ENCODE peak calls at places on chromosomes 1 and 21, in four cellular contexts. E is ureter, Z is non-pigmented ciliary epithelial cell, F is WTC11. B is an unnamed sample.

GRCh38 chr21:44384968-44385367 is 31.5 kb downstream of the TRPM2 start:
- DNase-seq in E (no peak), Z (no peak), F (no peak), B (no peak)

GRCh38 chr21:38980416-38981319 is 174.9 kb downstream of the ETS2 start:
- DNase-seq in E (no peak), Z (no peak), F (no peak), B (no peak)

GRCh38 chr1:51305371-51305823 is 25.0 kb downstream of the TTC39A start:
- DNase-seq in E (no peak), Z (no peak), F (no peak), B (no peak)

GRCh38 chr21:32389337-32390015 is 3.3 kb downstream of the URB1 start:
- DNase-seq in E (no peak), Z (no peak), F (no peak), B (no peak)

GRCh38 chr1:160069460-160070231 is at the start of gene KCNJ10:
- DNase-seq in E (no peak), Z (no peak), F (no peak), B (no peak)

GRCh38 chr1:107794571-107794970 is 170.4 kb downstream of the VAV3 start:
- DNase-seq in E (no peak), Z (no peak), F (no peak), B (no peak)

GRCh38 chr1:115838805-115839705 is 1.9 kb downstream of the NHLH2 start:
- DNase-seq in E (peak), Z (peak), F (peak), B (no peak)

GRCh38 chr1:64923294-64923718 is 43.0 kb downstream of the JAK1 start:
- DNase-seq in E (no peak), Z (no peak), F (no peak), B (no peak)

GRCh38 chr21:35779690-35780570 is 280.4 kb downstream of the SETD4 start:
- DNase-seq in E (no peak), Z (peak), F (no peak), B (no peak)

GRCh38 chr1:87329756-87330200 is 1.1 kb downstream of the LMO4 start:
- DNase-seq in E (no peak), Z (no peak), F (no peak), B (no peak)

GRCh38 chr1:237938553-237938952 is 47.8 kb upstream of the ZP4 start:
- DNase-seq in E (no peak), Z (no peak), F (peak), B (no peak)

GRCh38 chr1:238324465-238324864 is 433.7 kb upstream of the ZP4 start:
- DNase-seq in E (no peak), Z (no peak), F (no peak), B (no peak)

GRCh38 chr21:45123440-45123839 is 49.1 kb downstream of the ADARB1 start:
- DNase-seq in E (no peak), Z (no peak), F (no peak), B (no peak)

GRCh38 chr1:185834371-185834900 is 100.2 kb downstream of the HMCN1 start:
- DNase-seq in E (no peak), Z (no peak), F (no peak), B (no peak)

GRCh38 chr1:34885405-34886247 is 26.1 kb upstream of the SMIM12 start:
- DNase-seq in E (peak), Z (no peak), F (peak), B (peak)

GRCh38 chr1:225710804-225711203 is 57.9 kb upstream of the ENAH start:
- DNase-seq in E (no peak), Z (no peak), F (no peak), B (no peak)

GRCh38 chr1:154386643-154387352 is 18.3 kb upstream of the IL6R start:
- DNase-seq in E (no peak), Z (no peak), F (no peak), B (no peak)

B was measured in iPS DF 19.7.